ENCODE peak calls at places on chromosome 3, in four cellular contexts. A is AG08396, D is activated gamma-delta T cell treated with Interleukin-2 at 50 U/mL for 16 hours, L is RPMI7951. W is an unnamed sample.

GRCh38 chr3:151445283-151446001 is 15.4 kb downstream of the IGSF10 start:
- DNase-seq in A (peak), L (peak), D (no peak), W (peak)

GRCh38 chr3:9067352-9067975 is 104.2 kb upstream of the RAD18 start:
- DNase-seq in D (no peak), L (peak), A (peak), W (peak)

GRCh38 chr3:44355634-44356033 is 17.1 kb downstream of the TCAIM start:
- DNase-seq in A (peak), D (no peak), L (peak), W (peak)

GRCh38 chr3:10721101-10721500 is 94.9 kb upstream of the SLC6A11 start:
- DNase-seq in A (no peak), L (no peak), D (no peak), W (no peak)

GRCh38 chr3:195241592-195242355 is 29.2 kb downstream of the XXYLT1 start:
- DNase-seq in L (no peak), A (no peak), D (no peak), W (no peak)

GRCh38 chr3:102174832-102175374 is 259.9 kb upstream of the ZPLD1 start:
- DNase-seq in A (no peak), D (no peak), L (no peak), W (peak)

GRCh38 chr3:12710062-12710461 is 46.1 kb upstream of the RAF1 start:
- DNase-seq in D (no peak), L (no peak), A (no peak), W (no peak)

GRCh38 chr3:4462641-4463040 is 4.4 kb downstream of the SUMF1 start:
- DNase-seq in L (no peak), D (no peak), A (no peak), W (no peak)

GRCh38 chr3:42667523-42668402 is 14.3 kb downstream of the ZBTB47 start:
- DNase-seq in L (peak), D (no peak), A (peak), W (no peak)

GRCh38 chr3:79419222-79419621 is 348.6 kb downstream of the ROBO1 start:
- DNase-seq in A (peak), D (no peak), L (no peak), W (peak)

GRCh38 chr3:13484861-13485590 is 4.9 kb downstream of the HDAC11 start:
- DNase-seq in L (peak), A (peak), D (no peak), W (peak)

GRCh38 chr3:32945136-32945535 is 6.3 kb upstream of the CCR4 start:
- DNase-seq in A (no peak), L (no peak), D (no peak), W (peak)

GRCh38 chr3:122332551-122332950 is 7.5 kb downstream of the CSTA start:
- DNase-seq in D (no peak), L (no peak), A (no peak), W (no peak)

GRCh38 chr3:130894873-130895330 is 1.0 kb downstream of the ATP2C1 start:
- DNase-seq in D (no peak), L (peak), A (no peak), W (peak)

GRCh38 chr3:13233487-13234154 is 160.4 kb upstream of the IQSEC1 start:
- DNase-seq in D (no peak), A (no peak), L (no peak), W (no peak)

GRCh38 chr3:169112153-169112892 is 551.2 kb downstream of the MECOM start:
- DNase-seq in D (no peak), A (peak), L (peak), W (peak)

GRCh38 chr3:98003306-98003969 is 31.2 kb upstream of the RIOX2 start:
- DNase-seq in L (no peak), D (no peak), A (no peak), W (no peak)

GRCh38 chr3:66224220-66224619 is 3.4 kb downstream of the SLC25A26 start:
- DNase-seq in L (no peak), D (no peak), A (no peak), W (no peak)

GRCh38 chr3:9902372-9903237 is at the start of gene IL17RE:
- DNase-seq in D (no peak), L (no peak), A (peak), W (no peak)

GRCh38 chr3:151226088-151226563 is 23.1 kb upstream of the GPR171 start:
- DNase-seq in A (peak), L (peak), D (no peak), W (peak)

GRCh38 chr3:107588217-107588616 is 65.5 kb downstream of the BBX start:
- DNase-seq in L (no peak), A (no peak), D (no peak), W (no peak)

GRCh38 chr3:151008699-151009098 is 36.2 kb upstream of the CLRN1 start:
- DNase-seq in L (peak), A (peak), D (no peak), W (peak)

GRCh38 chr3:60017631-60018030 is 967.8 kb upstream of the CFAP20DC start:
- DNase-seq in L (peak), A (no peak), D (peak), W (peak)

GRCh38 chr3:43970351-43970750 is 271.3 kb upstream of the TOPAZ1 start:
- DNase-seq in L (peak), D (no peak), A (no peak), W (no peak)

GRCh38 chr3:18669374-18669773 is 244.2 kb upstream of the SATB1 start:
- DNase-seq in D (no peak), A (no peak), L (no peak), W (no peak)

GRCh38 chr3:122577409-122578028 is at the start of gene PARP15:
- DNase-seq in L (no peak), D (peak), A (no peak), W (no peak)

GRCh38 chr3:47711596-47711995 is 70.1 kb downstream of the SMARCC1 start:
- DNase-seq in L (no peak), D (no peak), A (no peak), W (no peak)

GRCh38 chr3:81434171-81434570 is 327.3 kb downstream of the GBE1 start:
- DNase-seq in D (no peak), L (no peak), A (no peak), W (no peak)

GRCh38 chr3:136078421-136079364 is 113.2 kb downstream of the PPP2R3A start:
- DNase-seq in A (peak), D (no peak), L (peak), W (peak)

GRCh38 chr3:42685891-42686820 is 819 bp downstream of the KLHL40 start:
- DNase-seq in A (no peak), L (no peak), D (no peak), W (no peak)

GRCh38 chr3:104397713-104398112 is 969.0 kb upstream of the ALCAM start:
- DNase-seq in A (no peak), L (no peak), D (no peak), W (peak)

GRCh38 chr3:105369501-105370371 is 3.0 kb downstream of the ALCAM start:
- DNase-seq in D (peak), A (peak), L (peak), W (peak)

GRCh38 chr3:124221286-124221821 is 229.4 kb upstream of the ROPN1 start:
- DNase-seq in D (no peak), A (no peak), L (no peak), W (peak)

GRCh38 chr3:69309810-69310209 is 76.1 kb downstream of the FRMD4B start:
- DNase-seq in L (peak), D (no peak), A (no peak), W (peak)